ENCODE peak calls at places on chromosomes 7 and 10, in nine cellular contexts. E is GM23338, X is RWPE1, Y is A549, J is AG04449, L is tibial artery, M is astrocyte of the cerebellum, K is breast epithelium, A is heart right ventricle. D is an unnamed sample.

GRCh38 chr7:137086896-137087295 is 218.4 kb downstream of the CHRM2 start:
- DNase-seq in J (no peak), X (no peak), A (no peak), L (no peak), E (peak), K (no peak), M (no peak), Y (no peak), D (no peak)

GRCh38 chr10:102416181-102417094 is 2.1 kb downstream of the PSD start:
- DNase-seq in X (no peak), E (no peak), Y (no peak), L (no peak), K (no peak), A (no peak), M (no peak), J (no peak), D (no peak)

GRCh38 chr10:109987413-109987812 is 20.4 kb upstream of the ADD3 start:
- DNase-seq in A (no peak), X (peak), L (no peak), J (peak), Y (no peak), M (no peak), K (no peak), E (no peak), D (no peak)

GRCh38 chr10:102994551-102995295 is 76.6 kb downstream of the CNNM2 start:
- DNase-seq in M (no peak), Y (no peak), A (no peak), E (no peak), J (no peak), L (no peak), X (no peak), K (no peak), D (no peak)

GRCh38 chr10:21069929-21070363 is 172.8 kb upstream of the NEBL start:
- DNase-seq in X (no peak), K (no peak), L (no peak), M (no peak), J (no peak), Y (no peak), E (peak), A (no peak), D (no peak)

GRCh38 chr7:930975-931758 is 23.3 kb downstream of the ADAP1 start:
- DNase-seq in J (no peak), L (peak), A (no peak), M (no peak), Y (no peak), E (no peak), K (no peak), X (no peak), D (no peak)

GRCh38 chr7:7104971-7105370 is 77.4 kb upstream of the C1GALT1 start:
- DNase-seq in J (no peak), L (no peak), E (no peak), Y (no peak), A (no peak), K (no peak), M (no peak), X (no peak), D (no peak)

GRCh38 chr10:29649561-29650551 is 15.1 kb upstream of the SVIL start:
- DNase-seq in L (no peak), M (no peak), X (no peak), E (no peak), K (no peak), A (no peak), J (no peak), Y (no peak), D (no peak)

GRCh38 chr10:77576633-77577032 is 61.0 kb downstream of the KCNMA1 start:
- DNase-seq in E (no peak), L (no peak), K (no peak), M (no peak), Y (no peak), X (no peak), J (no peak), A (no peak), D (no peak)

GRCh38 chr10:113273877-113274829 is 278.7 kb upstream of the HABP2 start:
- DNase-seq in A (peak), E (no peak), M (peak), L (peak), K (no peak), X (no peak), Y (no peak), J (no peak), D (no peak)

GRCh38 chr7:28608766-28609165 is 196.4 kb downstream of the CREB5 start:
- DNase-seq in J (no peak), M (no peak), X (no peak), Y (no peak), A (no peak), E (no peak), L (no peak), K (no peak), D (no peak)

GRCh38 chr7:81944103-81944502 is 174.3 kb upstream of the HGF start:
- DNase-seq in X (no peak), L (no peak), A (no peak), Y (no peak), K (no peak), M (no peak), J (no peak), E (no peak), D (no peak)

GRCh38 chr7:45891462-45892402 is 3.4 kb downstream of the IGFBP1 start:
- DNase-seq in Y (no peak), X (no peak), J (no peak), L (no peak), M (no peak), K (no peak), A (no peak), E (no peak), D (no peak)

GRCh38 chr7:155665957-155666287 is 21.5 kb downstream of the RBM33 start:
- DNase-seq in A (no peak), L (no peak), M (peak), X (peak), J (peak), Y (peak), E (no peak), K (no peak), D (no peak)

GRCh38 chr10:93515071-93515962 is 18.9 kb downstream of the CEP55 start:
- DNase-seq in L (no peak), J (no peak), M (no peak), Y (no peak), A (no peak), E (no peak), K (no peak), X (no peak), D (no peak)

GRCh38 chr7:90916319-90916718 is 320.2 kb downstream of the CDK14 start:
- DNase-seq in Y (no peak), M (no peak), X (no peak), K (no peak), L (no peak), E (peak), A (no peak), J (no peak), D (no peak)

GRCh38 chr7:99290980-99291607 is 18.5 kb downstream of the MYH16 start:
- DNase-seq in A (no peak), Y (peak), J (no peak), X (no peak), E (no peak), K (no peak), M (no peak), L (no peak), D (no peak)

GRCh38 chr7:130941322-130942210 is 207.6 kb upstream of the KLF14 start:
- DNase-seq in Y (peak), A (peak), K (no peak), L (no peak), E (no peak), J (no peak), X (no peak), M (no peak), D (no peak)

GRCh38 chr7:74027683-74028320 is at the start of gene ELN:
- DNase-seq in J (no peak), Y (no peak), X (no peak), A (peak), L (peak), M (no peak), E (peak), K (no peak), D (no peak)

GRCh38 chr7:155532792-155533119 is 13.6 kb downstream of the CNPY1 start:
- DNase-seq in L (peak), M (no peak), X (no peak), K (no peak), Y (no peak), A (no peak), J (no peak), E (no peak), D (no peak)

GRCh38 chr7:90210475-90210874 is 1.1 kb upstream of the STEAP2 start:
- DNase-seq in L (no peak), M (no peak), A (no peak), E (no peak), K (no peak), J (no peak), Y (no peak), X (no peak), D (no peak)

GRCh38 chr10:113569576-113569975 is 16.7 kb downstream of the HABP2 start:
- DNase-seq in K (no peak), L (no peak), Y (no peak), M (no peak), A (peak), X (no peak), J (no peak), E (no peak), D (no peak)

GRCh38 chr7:36979810-36980248 is 255.5 kb upstream of the AOAH start:
- DNase-seq in J (no peak), E (no peak), A (no peak), M (peak), K (no peak), Y (no peak), L (no peak), X (no peak), D (no peak)

GRCh38 chr7:117993377-117994003 is 120.2 kb upstream of the CTTNBP2 start:
- DNase-seq in L (no peak), K (no peak), X (peak), M (peak), J (no peak), A (no peak), E (peak), Y (peak), D (no peak)

GRCh38 chr10:128028508-128029279 is 97.5 kb downstream of the MKI67 start:
- DNase-seq in E (no peak), M (no peak), K (no peak), L (no peak), Y (no peak), J (no peak), X (no peak), A (no peak), D (no peak)

GRCh38 chr10:90579602-90580242 is 278.1 kb downstream of the HTR7 start:
- DNase-seq in X (peak), L (no peak), M (peak), E (peak), J (no peak), Y (peak), A (no peak), K (no peak), D (no peak)

GRCh38 chr10:112721080-112721698 is 228.9 kb upstream of the TCF7L2 start:
- DNase-seq in A (no peak), E (peak), M (no peak), X (peak), J (no peak), Y (peak), K (no peak), L (no peak), D (no peak)

GRCh38 chr7:17772581-17773288 is 167.6 kb downstream of the SNX13 start:
- DNase-seq in M (no peak), X (no peak), L (no peak), J (no peak), Y (no peak), K (no peak), A (no peak), E (no peak), D (no peak)

GRCh38 chr10:61765176-61766087 is 102.7 kb downstream of the CABCOCO1 start:
- DNase-seq in X (no peak), Y (no peak), K (no peak), L (no peak), E (no peak), M (no peak), A (no peak), J (no peak), D (no peak)

GRCh38 chr7:16532272-16532671 is 5.6 kb downstream of the LRRC72 start:
- DNase-seq in X (no peak), A (no peak), K (no peak), E (no peak), J (no peak), Y (no peak), L (no peak), M (no peak), D (no peak)

GRCh38 chr7:29194594-29195417 is at the start of gene CHN2:
- DNase-seq in J (no peak), X (peak), E (peak), K (peak), Y (no peak), L (no peak), M (no peak), A (peak), D (no peak)

GRCh38 chr7:110881731-110882130 is 209.2 kb upstream of the LRRN3 start:
- DNase-seq in X (no peak), M (no peak), Y (no peak), J (no peak), L (no peak), E (no peak), A (no peak), K (no peak), D (no peak)

GRCh38 chr10:125004571-125005311 is 62.8 kb downstream of the ZRANB1 start:
- DNase-seq in E (no peak), L (peak), X (no peak), M (no peak), K (peak), Y (no peak), A (no peak), J (no peak), D (no peak)

GRCh38 chr10:110409926-110410325 is 87.8 kb upstream of the DUSP5 start:
- DNase-seq in M (no peak), A (no peak), X (no peak), E (no peak), L (no peak), K (no peak), J (no peak), Y (no peak), D (no peak)

GRCh38 chr10:30857803-30858202 is 173.9 kb downstream of the ZNF438 start:
- DNase-seq in A (peak), M (no peak), X (no peak), L (peak), Y (no peak), K (no peak), E (no peak), J (peak), D (no peak)

GRCh38 chr7:27997188-27997707 is 183.3 kb downstream of the JAZF1 start:
- DNase-seq in J (no peak), M (no peak), Y (no peak), K (no peak), A (no peak), E (no peak), L (no peak), X (no peak), D (no peak)

GRCh38 chr7:73892003-73892975 is 31.3 kb downstream of the TMEM270 start:
- DNase-seq in L (peak), K (no peak), X (no peak), A (peak), E (no peak), J (no peak), M (no peak), Y (no peak), D (no peak)

GRCh38 chr10:130493021-130493420 is 356.8 kb downstream of the GLRX3 start:
- DNase-seq in J (no peak), Y (no peak), L (peak), A (no peak), X (no peak), K (no peak), M (no peak), E (no peak), D (no peak)

GRCh38 chr7:130943981-130944380 is 210.0 kb upstream of the KLF14 start:
- DNase-seq in A (no peak), Y (no peak), K (no peak), X (no peak), L (no peak), M (no peak), J (no peak), E (no peak), D (no peak)

GRCh38 chr10:79149662-79150443 is 81.1 kb downstream of the ZMIZ1 start:
- DNase-seq in A (peak), K (peak), X (peak), J (no peak), E (no peak), M (no peak), L (peak), Y (peak), D (no peak)

GRCh38 chr7:127592550-127592949 is 986 bp upstream of the FSCN3 start:
- DNase-seq in A (no peak), M (no peak), L (no peak), Y (no peak), E (no peak), X (no peak), K (no peak), J (no peak), D (no peak)

GRCh38 chr7:127594490-127594889 is 954 bp downstream of the FSCN3 start:
- DNase-seq in M (no peak), X (no peak), E (no peak), Y (no peak), J (no peak), K (no peak), A (no peak), L (no peak), D (no peak)

GRCh38 chr7:127600885-127601284 is 7.3 kb downstream of the FSCN3 start:
- DNase-seq in J (no peak), E (peak), L (no peak), X (no peak), Y (no peak), K (no peak), M (no peak), A (no peak), D (no peak)

GRCh38 chr7:127598318-127598717 is 4.8 kb downstream of the FSCN3 start:
- DNase-seq in M (no peak), J (no peak), X (no peak), L (no peak), Y (peak), A (no peak), E (peak), K (no peak), D (no peak)
- TF ChIP-seq CTCF in M (no peak), J (peak), X (no peak), L (no peak), Y (no peak), A (no peak), E (peak), K (no peak), D (peak)

DNA sequence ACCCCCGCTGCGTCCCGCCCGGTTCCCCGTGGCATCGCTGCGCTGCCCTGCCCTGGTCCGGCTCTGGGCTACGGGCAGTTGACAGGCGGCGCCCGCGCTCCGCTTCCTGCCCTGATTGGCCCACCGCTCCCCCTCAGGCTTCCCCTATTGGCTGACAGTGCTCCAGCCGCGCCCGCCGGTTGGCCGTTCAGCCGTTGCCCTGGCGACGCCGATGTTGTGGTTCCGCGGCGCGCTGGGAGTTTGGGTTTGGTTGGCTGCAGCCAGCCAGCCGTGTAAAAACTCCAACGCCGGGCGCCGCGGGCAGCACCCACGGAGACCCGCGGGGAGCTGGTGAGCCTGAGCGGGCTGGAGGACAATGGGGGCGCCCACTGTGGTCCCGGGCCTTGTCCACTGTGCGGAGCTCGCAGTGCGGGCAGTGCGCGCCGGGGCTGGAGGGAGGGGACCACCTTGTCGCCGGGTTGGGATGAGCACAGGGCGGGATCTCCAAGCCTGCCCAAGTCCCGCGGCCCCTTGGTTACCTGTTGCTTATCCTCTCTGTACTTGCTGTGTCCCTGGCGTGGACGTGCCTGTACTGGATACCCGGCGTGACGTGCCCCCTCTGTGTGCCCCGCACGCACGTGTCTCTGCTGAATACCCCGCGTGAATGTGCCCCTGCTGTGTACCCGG is at the start of gene C7orf57:
- DNase-seq in E (peak), M (peak), X (peak), K (peak), J (peak), Y (peak), L (peak), A (peak), D (peak)
- TF ChIP-seq CTCF in E (no peak), M (no peak), X (no peak), K (no peak), J (peak), Y (peak), L (peak), A (no peak), D (no peak)

GRCh38 chr7:70735313-70735712 is 396.6 kb upstream of the GALNT17 start:
- DNase-seq in K (no peak), M (no peak), Y (no peak), L (no peak), J (no peak), E (peak), X (no peak), A (no peak), D (no peak)
- TF ChIP-seq CTCF in K (no peak), M (no peak), Y (no peak), L (no peak), J (no peak), E (no peak), X (no peak), A (no peak), D (no peak)

DNA sequence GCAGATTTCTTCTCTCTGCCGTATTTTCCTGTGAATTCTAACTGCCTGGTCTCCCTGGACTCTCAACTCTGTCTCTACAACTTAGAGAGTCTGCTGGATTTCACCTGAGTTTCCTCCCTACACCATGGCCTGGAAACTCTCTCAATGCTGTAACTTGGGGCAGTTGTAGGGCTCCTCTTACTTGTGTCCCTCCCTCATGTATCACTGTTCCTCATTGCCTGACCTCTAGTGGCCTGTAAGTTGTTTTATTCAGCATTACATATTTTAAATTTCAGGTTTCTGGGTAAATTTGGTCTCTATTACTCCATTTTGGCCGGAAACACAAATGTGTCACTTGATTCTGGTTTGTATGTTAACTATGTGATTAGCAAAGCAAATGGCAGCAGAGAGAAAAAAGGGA is 70.9 kb downstream of the DYNC1I1 start:
- DNase-seq in E (peak), Y (peak), A (no peak), X (no peak), K (no peak), M (no peak), L (no peak), J (no peak), D (no peak)
- TF ChIP-seq CTCF in E (peak), Y (peak), A (no peak), X (no peak), K (no peak), M (peak), L (no peak), J (no peak), D (peak)

DNA sequence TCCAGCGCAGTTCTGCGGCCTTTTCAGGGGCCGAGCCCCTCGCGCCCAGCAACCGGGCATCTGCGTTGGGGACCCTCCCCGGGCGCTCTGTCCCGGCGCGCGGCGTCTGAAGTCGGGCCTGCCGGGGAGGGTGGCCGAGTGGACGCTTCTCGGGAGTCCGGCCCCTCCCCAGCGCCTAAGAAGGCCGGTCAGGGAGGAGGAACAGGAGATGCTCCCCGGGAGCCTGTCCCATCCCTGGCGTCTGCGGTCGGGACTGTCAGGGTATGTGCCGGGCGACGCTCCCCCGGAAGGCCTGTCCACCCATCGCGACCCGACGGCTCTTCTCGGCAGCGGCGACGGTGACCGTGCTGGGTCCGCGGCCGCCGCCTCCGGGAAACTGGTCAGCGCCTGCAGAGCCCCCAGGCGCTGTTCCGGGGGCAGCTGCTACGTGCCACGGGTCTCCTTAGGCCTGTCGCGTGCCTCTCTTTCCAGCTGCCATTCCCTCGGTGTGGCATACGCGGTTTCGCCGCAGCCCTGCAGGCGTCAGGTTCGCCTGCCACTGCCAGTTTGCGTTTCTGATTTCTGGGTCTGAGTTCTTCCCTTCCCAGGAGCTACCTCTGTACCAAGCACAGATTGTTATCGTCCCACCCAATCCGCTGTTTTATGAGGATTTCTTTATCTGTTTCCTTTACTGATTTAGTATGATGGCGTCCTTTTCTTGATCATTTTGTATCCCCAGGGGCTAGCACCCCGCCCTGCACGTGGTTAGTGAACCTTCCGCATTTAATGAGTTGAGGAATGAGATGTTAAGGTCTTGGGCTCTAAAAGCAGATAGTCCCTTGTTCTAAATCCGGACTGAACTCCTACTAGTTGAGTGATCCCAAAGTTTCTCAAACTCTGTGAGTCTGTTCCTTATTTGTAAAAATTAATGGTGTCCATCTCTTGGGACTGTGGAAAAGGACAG is 782 bp downstream of the IFIT5 start:
- DNase-seq in M (no peak), A (peak), L (peak), Y (peak), X (peak), J (no peak), K (peak), E (peak), D (no peak)
- TF ChIP-seq CTCF in M (no peak), A (no peak), L (no peak), Y (no peak), X (no peak), J (no peak), K (peak), E (no peak), D (no peak)

D was measured in D721Med.